ENCODE peak calls at places on chromosomes 11 and 22, in six cellular contexts. One of them, this sample, is unnamed. For H3K9me3, the result is how much of the 10 kb centered on the place peaks cover.

GRCh38 chr11:120146413-120147093 is 8.6 kb upstream of the TRIM29 start:
- DNase-seq in upper lobe of left lung: no peak
- DNase-seq in OCI-LY7: no peak
- DNase-seq in PC-9: no peak
- DNase-seq in H9: no peak
- DNase-seq in lung: no peak
- DNase-seq in this sample: no peak

GRCh38 chr11:64131657-64132387 is 34.1 kb downstream of the MACROD1 start:
- DNase-seq in upper lobe of left lung: peak
- DNase-seq in OCI-LY7: no peak
- DNase-seq in PC-9: no peak
- DNase-seq in H9: no peak
- DNase-seq in lung: peak
- DNase-seq in this sample: no peak

GRCh38 chr11:117933930-117934329 is 4.7 kb upstream of the TMPRSS13 start:
- DNase-seq in upper lobe of left lung: peak
- DNase-seq in OCI-LY7: no peak
- DNase-seq in PC-9: no peak
- DNase-seq in H9: peak
- DNase-seq in lung: no peak
- DNase-seq in this sample: no peak

GRCh38 chr22:50247748-50248147 is 2.9 kb upstream of the TUBGCP6 start:
- DNase-seq in upper lobe of left lung: no peak
- DNase-seq in OCI-LY7: peak
- DNase-seq in PC-9: no peak
- DNase-seq in H9: peak
- DNase-seq in lung: no peak
- DNase-seq in this sample: no peak

GRCh38 chr11:36356201-36356600 is 60.1 kb downstream of the PRR5L start:
- DNase-seq in upper lobe of left lung: peak
- DNase-seq in OCI-LY7: peak
- DNase-seq in PC-9: no peak
- DNase-seq in H9: no peak
- DNase-seq in lung: no peak
- DNase-seq in this sample: no peak

GRCh38 chr22:28435271-28435825 is 244.3 kb downstream of the TTC28 start:
- DNase-seq in upper lobe of left lung: peak
- DNase-seq in OCI-LY7: no peak
- DNase-seq in PC-9: peak
- DNase-seq in H9: no peak
- DNase-seq in lung: peak
- DNase-seq in this sample: peak

GRCh38 chr11:61488651-61489291 is 19.8 kb upstream of the LRRC10B start:
- DNase-seq in upper lobe of left lung: peak
- DNase-seq in OCI-LY7: no peak
- DNase-seq in PC-9: peak
- DNase-seq in H9: peak
- DNase-seq in lung: no peak
- DNase-seq in this sample: peak

GRCh38 chr11:10275714-10276113 is 18.3 kb downstream of the SBF2 start:
- DNase-seq in upper lobe of left lung: no peak
- DNase-seq in OCI-LY7: no peak
- DNase-seq in PC-9: no peak
- DNase-seq in H9: no peak
- DNase-seq in lung: no peak
- DNase-seq in this sample: no peak

GRCh38 chr11:6667733-6668374 is 12.2 kb upstream of the DCHS1 start:
- DNase-seq in upper lobe of left lung: no peak
- DNase-seq in OCI-LY7: peak
- DNase-seq in PC-9: no peak
- DNase-seq in H9: no peak
- DNase-seq in lung: no peak
- DNase-seq in this sample: no peak

GRCh38 chr11:118791961-118792578 is 1.1 kb upstream of the DDX6 start:
- DNase-seq in upper lobe of left lung: peak
- DNase-seq in OCI-LY7: peak
- DNase-seq in PC-9: no peak
- DNase-seq in H9: peak
- DNase-seq in lung: peak
- DNase-seq in this sample: peak

GRCh38 chr11:22169833-22170232 is 23.1 kb upstream of the ANO5 start:
- DNase-seq in upper lobe of left lung: no peak
- DNase-seq in OCI-LY7: peak
- DNase-seq in PC-9: no peak
- DNase-seq in H9: no peak
- DNase-seq in lung: no peak
- DNase-seq in this sample: no peak

GRCh38 chr11:111719379-111719778 is 46.8 kb downstream of the PPP2R1B start:
- DNase-seq in upper lobe of left lung: no peak
- DNase-seq in OCI-LY7: no peak
- DNase-seq in PC-9: peak
- DNase-seq in H9: no peak
- DNase-seq in lung: no peak
- DNase-seq in this sample: no peak

GRCh38 chr22:38554281-38554680 is 15.7 kb downstream of the DMC1 start:
- DNase-seq in upper lobe of left lung: no peak
- DNase-seq in OCI-LY7: no peak
- DNase-seq in PC-9: no peak
- DNase-seq in H9: no peak
- DNase-seq in lung: no peak
- DNase-seq in this sample: no peak

GRCh38 chr22:39496131-39496838 is 5.8 kb upstream of the MIEF1 start:
- DNase-seq in upper lobe of left lung: peak
- DNase-seq in OCI-LY7: peak
- DNase-seq in PC-9: peak
- DNase-seq in H9: peak
- DNase-seq in lung: peak
- DNase-seq in this sample: peak

GRCh38 chr22:20748820-20749428 is 25.0 kb upstream of the SERPIND1 start:
- DNase-seq in upper lobe of left lung: peak
- DNase-seq in OCI-LY7: peak
- DNase-seq in PC-9: no peak
- DNase-seq in H9: no peak
- DNase-seq in lung: no peak
- DNase-seq in this sample: no peak

GRCh38 chr11:66934971-66935779 is 23.0 kb downstream of the PC start:
- DNase-seq in upper lobe of left lung: no peak
- DNase-seq in OCI-LY7: no peak
- DNase-seq in PC-9: no peak
- DNase-seq in H9: no peak
- DNase-seq in lung: no peak
- DNase-seq in this sample: no peak

GRCh38 chr22:37775785-37776638 is 31.7 kb upstream of the GCAT start:
- DNase-seq in upper lobe of left lung: no peak
- DNase-seq in OCI-LY7: no peak
- DNase-seq in PC-9: no peak
- DNase-seq in H9: no peak
- DNase-seq in lung: no peak
- DNase-seq in this sample: no peak

GRCh38 chr11:57500926-57501325 is 14.6 kb downstream of the SLC43A1 start:
- DNase-seq in upper lobe of left lung: no peak
- DNase-seq in OCI-LY7: no peak
- DNase-seq in PC-9: no peak
- DNase-seq in H9: no peak
- DNase-seq in lung: no peak
- DNase-seq in this sample: no peak

GRCh38 chr11:113778111-113778910 is 1.3 kb upstream of the CLDN25 start:
- DNase-seq in upper lobe of left lung: no peak
- DNase-seq in OCI-LY7: no peak
- DNase-seq in PC-9: peak
- DNase-seq in H9: no peak
- DNase-seq in lung: no peak
- DNase-seq in this sample: peak

GRCh38 chr11:13278620-13279486 is 1.3 kb downstream of the BMAL1 start:
- DNase-seq in upper lobe of left lung: no peak
- DNase-seq in OCI-LY7: no peak
- DNase-seq in PC-9: no peak
- DNase-seq in H9: no peak
- DNase-seq in lung: no peak
- DNase-seq in this sample: no peak

GRCh38 chr11:78370406-78371172 is 47.0 kb downstream of the GAB2 start:
- DNase-seq in upper lobe of left lung: peak
- DNase-seq in OCI-LY7: no peak
- DNase-seq in PC-9: peak
- DNase-seq in H9: no peak
- DNase-seq in lung: peak
- DNase-seq in this sample: peak

GRCh38 chr11:66071326-66071870 is 1.3 kb downstream of the PACS1 start:
- DNase-seq in upper lobe of left lung: no peak
- DNase-seq in OCI-LY7: no peak
- DNase-seq in PC-9: no peak
- DNase-seq in H9: no peak
- DNase-seq in lung: no peak
- DNase-seq in this sample: peak

GRCh38 chr11:116794851-116795250 is 3.2 kb upstream of the APOA5 start:
- DNase-seq in upper lobe of left lung: no peak
- DNase-seq in OCI-LY7: no peak
- DNase-seq in PC-9: no peak
- DNase-seq in H9: no peak
- DNase-seq in lung: no peak
- DNase-seq in this sample: no peak

GRCh38 chr11:294795-295194 is 4.5 kb downstream of the IFITM5 start:
- DNase-seq in upper lobe of left lung: no peak
- DNase-seq in OCI-LY7: no peak
- DNase-seq in PC-9: no peak
- DNase-seq in H9: no peak
- DNase-seq in lung: no peak
- DNase-seq in this sample: no peak

GRCh38 chr11:18745251-18745650 is 19.3 kb upstream of the IGSF22 start:
- DNase-seq in upper lobe of left lung: no peak
- DNase-seq in OCI-LY7: no peak
- DNase-seq in PC-9: peak
- DNase-seq in H9: no peak
- DNase-seq in lung: no peak
- DNase-seq in this sample: no peak

DNA sequence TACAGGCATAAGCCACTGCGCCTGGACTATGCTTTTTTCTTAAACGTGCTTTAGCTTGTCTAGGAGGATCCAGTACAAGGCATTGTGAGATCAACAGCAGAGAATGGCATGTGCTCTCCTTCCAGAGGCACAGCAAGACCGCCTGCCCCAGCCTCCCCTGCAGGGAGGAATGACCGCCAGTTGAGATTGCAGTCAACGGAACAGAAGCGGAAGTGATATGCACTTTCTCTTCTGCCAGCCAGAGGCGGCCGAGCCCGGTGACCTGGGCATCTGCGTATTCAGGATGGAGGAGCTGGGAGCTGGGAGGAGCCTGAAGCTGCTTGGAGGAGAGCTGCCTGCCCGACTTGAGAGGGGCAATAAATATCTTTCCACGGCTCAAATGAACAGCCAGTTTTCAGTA is 243.0 kb downstream of the CTTN start:
- DNase-seq in upper lobe of left lung: no peak
- DNase-seq in OCI-LY7: no peak
- DNase-seq in PC-9: no peak
- DNase-seq in H9: peak
- DNase-seq in lung: no peak
- DNase-seq in this sample: no peak
- H3K9me3 ChIP-seq in upper lobe of left lung: under half
- H3K9me3 ChIP-seq in OCI-LY7: under half
- H3K9me3 ChIP-seq in PC-9: under half
- H3K9me3 ChIP-seq in H9: under half
- H3K9me3 ChIP-seq in lung: under half
- H3K9me3 ChIP-seq in this sample: under half

GRCh38 chr22:48923165-48923875 is 904.4 kb downstream of the BRD1 start:
- DNase-seq in upper lobe of left lung: no peak
- DNase-seq in OCI-LY7: no peak
- DNase-seq in PC-9: no peak
- DNase-seq in H9: no peak
- DNase-seq in lung: no peak
- DNase-seq in this sample: no peak

GRCh38 chr22:48926663-48927062 is 901.0 kb downstream of the BRD1 start:
- DNase-seq in upper lobe of left lung: no peak
- DNase-seq in OCI-LY7: no peak
- DNase-seq in PC-9: no peak
- DNase-seq in H9: no peak
- DNase-seq in lung: no peak
- DNase-seq in this sample: no peak

GRCh38 chr22:48925450-48925849 is 902.2 kb downstream of the BRD1 start:
- DNase-seq in upper lobe of left lung: no peak
- DNase-seq in OCI-LY7: no peak
- DNase-seq in PC-9: no peak
- DNase-seq in H9: no peak
- DNase-seq in lung: no peak
- DNase-seq in this sample: no peak

GRCh38 chr22:48921411-48921903 is 906.2 kb downstream of the BRD1 start:
- DNase-seq in upper lobe of left lung: no peak
- DNase-seq in OCI-LY7: no peak
- DNase-seq in PC-9: no peak
- DNase-seq in H9: no peak
- DNase-seq in lung: no peak
- DNase-seq in this sample: no peak

GRCh38 chr22:48923909-48924475 is 903.7 kb downstream of the BRD1 start:
- DNase-seq in upper lobe of left lung: no peak
- DNase-seq in OCI-LY7: no peak
- DNase-seq in PC-9: no peak
- DNase-seq in H9: no peak
- DNase-seq in lung: no peak
- DNase-seq in this sample: no peak
- H3K9me3 ChIP-seq in upper lobe of left lung: under half
- H3K9me3 ChIP-seq in OCI-LY7: under half
- H3K9me3 ChIP-seq in PC-9: under half
- H3K9me3 ChIP-seq in H9: under half
- H3K9me3 ChIP-seq in lung: under half
- H3K9me3 ChIP-seq in this sample: under half

GRCh38 chr11:1425006-1425405 is 35.3 kb downstream of the BRSK2 start:
- DNase-seq in upper lobe of left lung: no peak
- DNase-seq in OCI-LY7: no peak
- DNase-seq in PC-9: no peak
- DNase-seq in H9: no peak
- DNase-seq in lung: no peak
- DNase-seq in this sample: no peak
- H3K9me3 ChIP-seq in upper lobe of left lung: under half
- H3K9me3 ChIP-seq in OCI-LY7: under half
- H3K9me3 ChIP-seq in PC-9: under half
- H3K9me3 ChIP-seq in H9: under half
- H3K9me3 ChIP-seq in lung: under half
- H3K9me3 ChIP-seq in this sample: under half

GRCh38 chr22:47445716-47446290 is 683.4 kb downstream of the TBC1D22A start:
- DNase-seq in upper lobe of left lung: no peak
- DNase-seq in OCI-LY7: no peak
- DNase-seq in PC-9: no peak
- DNase-seq in H9: no peak
- DNase-seq in lung: no peak
- DNase-seq in this sample: no peak
- H3K9me3 ChIP-seq in upper lobe of left lung: under half
- H3K9me3 ChIP-seq in OCI-LY7: under half
- H3K9me3 ChIP-seq in PC-9: under half
- H3K9me3 ChIP-seq in H9: half or more
- H3K9me3 ChIP-seq in lung: under half
- H3K9me3 ChIP-seq in this sample: under half

DNA sequence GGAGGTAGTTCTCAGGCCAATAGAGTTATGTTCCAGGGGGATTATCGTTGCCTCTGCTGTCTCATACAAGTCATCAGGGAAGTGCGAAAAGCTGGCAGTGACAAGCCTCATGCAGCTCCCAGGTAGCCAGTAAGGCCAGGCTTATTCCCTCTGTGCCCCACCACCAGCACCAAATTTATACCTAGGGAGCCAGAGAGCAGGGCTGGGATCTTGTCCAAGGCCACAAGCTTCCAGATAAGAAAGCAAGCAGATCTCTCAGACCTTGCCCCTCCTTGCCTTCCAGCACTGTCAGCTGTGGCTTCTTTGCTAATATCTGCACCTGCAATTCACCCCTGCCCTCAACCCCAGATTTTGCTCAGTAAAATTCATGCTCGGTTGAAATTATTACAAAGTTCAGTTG is 206.3 kb upstream of the FAT3 start:
- DNase-seq in upper lobe of left lung: no peak
- DNase-seq in OCI-LY7: no peak
- DNase-seq in PC-9: no peak
- DNase-seq in H9: no peak
- DNase-seq in lung: no peak
- DNase-seq in this sample: no peak
- H3K9me3 ChIP-seq in upper lobe of left lung: under half
- H3K9me3 ChIP-seq in OCI-LY7: under half
- H3K9me3 ChIP-seq in PC-9: under half
- H3K9me3 ChIP-seq in H9: under half
- H3K9me3 ChIP-seq in lung: under half
- H3K9me3 ChIP-seq in this sample: under half